ENCODE peak calls at places on chromosomes 3 and 15, in nine cellular contexts. Q, X, P, M, T, K, F, N and W are unnamed samples.

GRCh38 chr3:64291956-64292355 is 66.7 kb upstream of the PRICKLE2 start:
- DNase-seq in Q (peak), X (peak), P (no peak), M (no peak), T (no peak), K (no peak), F (no peak), N (peak), W (no peak)

GRCh38 chr3:184659797-184660301 is 52.0 kb downstream of the MAGEF1 start:
- DNase-seq in Q (no peak), X (no peak), P (peak), M (no peak), T (no peak), K (peak), F (no peak), N (peak), W (no peak)

GRCh38 chr3:161607056-161607455 is 110.4 kb downstream of the OTOL1 start:
- DNase-seq in Q (no peak), X (no peak), P (no peak), M (no peak), T (no peak), K (no peak), F (no peak), N (peak), W (no peak)

GRCh38 chr3:133572158-133573053 is 1.1 kb upstream of the CDV3 start:
- DNase-seq in Q (no peak), X (no peak), P (no peak), M (no peak), T (no peak), K (no peak), F (no peak), N (peak), W (no peak)

GRCh38 chr3:143124683-143125520 is 5.3 kb downstream of the CHST2 start:
- DNase-seq in Q (no peak), X (no peak), P (no peak), M (no peak), T (no peak), K (no peak), F (no peak), N (peak), W (no peak)

GRCh38 chr3:177934001-177934891 is 602.0 kb upstream of the KCNMB2 start:
- DNase-seq in Q (peak), X (peak), P (no peak), M (no peak), T (no peak), K (peak), F (no peak), N (peak), W (no peak)

GRCh38 chr3:139130390-139131140 is 85.9 kb upstream of the PRR23C start:
- DNase-seq in Q (no peak), X (no peak), P (no peak), M (no peak), T (no peak), K (no peak), F (no peak), N (no peak), W (no peak)

GRCh38 chr3:28674212-28674611 is 325.6 kb upstream of the AZI2 start:
- DNase-seq in Q (no peak), X (no peak), P (no peak), M (no peak), T (no peak), K (no peak), F (no peak), N (no peak), W (no peak)

GRCh38 chr3:123027292-123028232 is at the start of gene SEMA5B:
- DNase-seq in Q (no peak), X (no peak), P (peak), M (peak), T (no peak), K (peak), F (peak), N (peak), W (no peak)

GRCh38 chr15:77753238-77753873 is 120.6 kb upstream of the LINGO1 start:
- DNase-seq in Q (peak), X (no peak), P (peak), M (no peak), T (peak), K (no peak), F (no peak), N (peak), W (no peak)

GRCh38 chr15:66803749-66804148 is 101.7 kb downstream of the SMAD6 start:
- DNase-seq in Q (no peak), X (no peak), P (no peak), M (no peak), T (no peak), K (no peak), F (no peak), N (no peak), W (no peak)

GRCh38 chr3:55189359-55189801 is 261.5 kb upstream of the LRTM1 start:
- DNase-seq in Q (peak), X (no peak), P (no peak), M (no peak), T (no peak), K (no peak), F (no peak), N (peak), W (no peak)

GRCh38 chr3:79954756-79955155 is 187.0 kb upstream of the ROBO1 start:
- DNase-seq in Q (no peak), X (no peak), P (no peak), M (no peak), T (no peak), K (no peak), F (no peak), N (no peak), W (no peak)

GRCh38 chr3:70832035-70832795 is 519.8 kb upstream of the MDFIC2 start:
- DNase-seq in Q (peak), X (no peak), P (no peak), M (no peak), T (no peak), K (no peak), F (no peak), N (peak), W (no peak)

GRCh38 chr15:60575995-60576394 is 97.1 kb upstream of the ICE2 start:
- DNase-seq in Q (peak), X (no peak), P (no peak), M (no peak), T (peak), K (no peak), F (no peak), N (peak), W (no peak)

GRCh38 chr3:194989251-194989650 is 281.7 kb downstream of the XXYLT1 start:
- DNase-seq in Q (no peak), X (no peak), P (no peak), M (no peak), T (no peak), K (no peak), F (no peak), N (no peak), W (peak)

GRCh38 chr3:184234224-184234623 is 4.8 kb downstream of the VWA5B2 start:
- DNase-seq in Q (peak), X (no peak), P (no peak), M (peak), T (peak), K (peak), F (peak), N (peak), W (no peak)

GRCh38 chr3:52082951-52083350 is 26.6 kb upstream of the DUSP7 start:
- DNase-seq in Q (no peak), X (no peak), P (no peak), M (no peak), T (no peak), K (peak), F (no peak), N (no peak), W (no peak)

GRCh38 chr15:93982226-93982641 is 249.1 kb upstream of the MCTP2 start:
- DNase-seq in Q (no peak), X (peak), P (no peak), M (no peak), T (no peak), K (peak), F (no peak), N (peak), W (no peak)

GRCh38 chr3:141647562-141647915 is 90.6 kb upstream of the RNF7 start:
- DNase-seq in Q (no peak), X (no peak), P (no peak), M (no peak), T (no peak), K (no peak), F (no peak), N (no peak), W (no peak)

GRCh38 chr15:49035825-49036224 is 10.4 kb downstream of the SECISBP2L start:
- DNase-seq in Q (no peak), X (no peak), P (no peak), M (no peak), T (no peak), K (no peak), F (no peak), N (no peak), W (no peak)

GRCh38 chr15:36608166-36608565 is 28.7 kb downstream of the CDIN1 start:
- DNase-seq in Q (no peak), X (no peak), P (no peak), M (no peak), T (no peak), K (no peak), F (no peak), N (no peak), W (no peak)

GRCh38 chr3:60758169-60758568 is 493.1 kb downstream of the FHIT start:
- DNase-seq in Q (no peak), X (no peak), P (no peak), M (no peak), T (no peak), K (no peak), F (no peak), N (no peak), W (no peak)

GRCh38 chr15:97691799-97692198 is 268.7 kb upstream of the ARRDC4 start:
- DNase-seq in Q (no peak), X (no peak), P (no peak), M (no peak), T (peak), K (no peak), F (no peak), N (no peak), W (no peak)

GRCh38 chr3:58668247-58668646 is 1.7 kb upstream of the FAM3D start:
- DNase-seq in Q (no peak), X (no peak), P (no peak), M (peak), T (no peak), K (no peak), F (no peak), N (no peak), W (no peak)

GRCh38 chr3:183008799-183009198 is 28.5 kb upstream of the DCUN1D1 start:
- DNase-seq in Q (no peak), X (no peak), P (no peak), M (no peak), T (no peak), K (no peak), F (no peak), N (no peak), W (no peak)

GRCh38 chr3:46027736-46028397 is 584 bp upstream of the XCR1 start:
- DNase-seq in Q (no peak), X (no peak), P (no peak), M (no peak), T (no peak), K (no peak), F (no peak), N (peak), W (peak)

GRCh38 chr3:1774597-1774996 is 324.1 kb upstream of the CNTN4 start:
- DNase-seq in Q (no peak), X (no peak), P (no peak), M (no peak), T (no peak), K (no peak), F (no peak), N (no peak), W (no peak)

DNA sequence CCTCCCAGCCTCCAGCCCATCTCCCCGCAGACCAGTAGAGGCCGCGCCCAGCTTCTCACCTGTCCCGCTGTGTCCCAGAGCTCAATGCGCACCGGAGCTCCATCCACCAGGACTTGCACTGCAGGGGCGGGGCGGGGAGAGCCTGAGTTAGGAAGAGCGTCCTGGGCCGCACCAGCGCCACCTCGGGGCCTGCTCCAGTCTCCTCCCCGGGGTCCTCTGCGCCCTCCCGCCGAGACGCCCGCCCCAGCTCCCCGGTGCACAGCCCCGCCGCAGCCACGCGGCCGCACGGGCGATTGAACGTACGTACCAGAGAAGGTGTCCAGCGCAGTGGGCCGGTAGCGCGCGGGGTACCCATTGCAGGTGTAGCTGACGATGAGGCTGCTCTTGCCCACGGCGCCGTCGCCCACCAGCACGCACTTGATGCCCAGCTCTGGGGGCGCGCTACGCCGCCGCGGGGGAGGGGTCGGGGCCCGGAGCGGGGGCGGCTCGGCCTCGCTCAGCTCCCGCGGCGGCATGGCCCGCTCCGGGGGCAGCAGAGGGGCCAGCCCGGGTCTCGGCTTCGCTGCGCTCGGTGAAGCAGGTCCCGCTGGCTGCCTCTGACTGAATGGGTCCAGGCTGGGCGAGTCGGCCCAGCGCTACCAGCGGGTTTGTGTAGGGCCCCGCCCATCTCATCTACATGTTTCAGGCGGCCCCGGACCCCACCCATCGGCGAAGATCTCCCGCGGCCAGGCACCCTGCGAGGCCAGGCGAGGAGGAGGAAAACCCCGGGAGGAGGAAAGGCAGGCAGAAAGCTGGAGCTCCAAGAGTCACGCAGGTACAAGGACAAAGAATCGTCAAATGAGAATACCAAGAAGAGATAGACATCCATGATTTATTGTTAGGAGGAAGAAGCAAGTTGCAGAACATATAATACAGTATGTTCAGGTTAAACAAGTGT is at the start of gene RHOV:
- DNase-seq in Q (no peak), X (peak), P (peak), M (peak), T (peak), K (peak), F (peak), N (peak), W (no peak)
- TF ChIP-seq CTCF in Q (peak), X (no peak), P (no peak), M (peak), T (no peak), K (peak), F (peak), N (no peak), W (peak)

DNA sequence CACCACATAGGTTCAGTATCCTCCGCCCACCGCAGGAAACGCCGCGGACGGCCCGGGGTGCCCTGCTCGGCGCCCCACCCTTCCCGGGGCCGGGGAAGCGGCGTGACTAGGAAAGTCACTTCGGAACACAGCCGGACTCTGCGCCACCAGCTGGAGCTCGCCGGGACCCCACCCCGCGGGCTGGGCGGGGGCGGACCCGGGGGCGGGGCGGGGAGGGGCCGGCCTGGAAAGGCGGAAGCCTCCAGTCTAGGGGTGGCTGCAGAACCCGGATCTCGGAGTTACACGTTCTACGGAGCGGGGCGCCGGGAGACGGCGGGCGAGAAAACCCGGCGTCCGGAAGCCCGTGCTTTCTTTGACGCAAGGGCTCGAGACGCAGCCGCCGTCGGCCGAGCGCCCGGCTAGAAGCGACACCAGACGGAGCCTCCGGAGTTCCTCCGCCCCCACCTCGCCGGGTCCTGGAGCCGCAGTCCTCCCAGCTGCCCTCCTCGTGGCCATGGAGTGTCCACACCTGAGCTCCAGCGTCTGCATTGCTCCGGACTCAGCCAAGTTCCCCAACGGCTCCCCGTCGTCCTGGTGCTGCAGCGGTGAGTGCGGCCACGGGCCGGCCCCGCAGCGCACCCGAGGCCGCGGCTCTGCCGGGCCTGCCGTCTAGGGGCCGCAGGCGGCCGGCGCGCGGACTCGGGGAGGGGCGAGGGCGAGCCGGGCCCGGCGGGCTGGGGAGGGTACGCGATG is at the start of gene USP3:
- DNase-seq in Q (peak), X (peak), P (peak), M (peak), T (peak), K (peak), F (peak), N (peak), W (peak)
- TF ChIP-seq CTCF in Q (peak), X (no peak), P (no peak), M (peak), T (peak), K (peak), F (peak), N (peak), W (peak)

GRCh38 chr3:189169728-189170127 is 2.0 kb upstream of the TPRG1 start:
- DNase-seq in Q (no peak), X (no peak), P (peak), M (no peak), T (no peak), K (no peak), F (no peak), N (no peak), W (no peak)
- TF ChIP-seq CTCF in Q (peak), X (no peak), P (peak), M (no peak), T (no peak), K (no peak), F (no peak), N (peak), W (no peak)

DNA sequence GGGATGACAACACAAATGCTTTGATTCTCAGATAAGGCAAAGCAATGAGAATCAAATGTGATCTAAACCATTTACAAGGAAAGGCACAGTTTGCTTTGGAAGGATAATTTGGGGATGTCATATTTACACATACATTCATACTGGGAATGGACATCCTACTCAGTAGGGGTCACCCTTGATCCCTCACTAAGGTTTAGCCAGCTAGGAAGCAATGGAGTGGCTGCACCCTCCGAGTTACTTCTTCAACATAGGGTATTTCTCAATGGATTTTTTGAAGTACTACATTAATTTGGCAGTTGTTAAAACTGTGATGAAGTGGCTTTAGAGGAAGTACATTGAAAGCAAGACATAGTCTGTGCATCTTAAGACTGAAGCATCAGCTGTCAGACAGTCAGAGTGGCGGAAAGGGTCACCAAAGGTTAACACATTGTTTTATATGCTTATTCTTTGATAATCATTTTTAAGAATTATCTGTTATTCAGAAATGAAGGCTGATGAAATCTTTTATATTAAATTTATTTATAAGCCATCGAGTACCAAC is 22.0 kb upstream of the SSR3 start:
- DNase-seq in Q (no peak), X (no peak), P (no peak), M (no peak), T (no peak), K (no peak), F (no peak), N (peak), W (no peak)
- TF ChIP-seq CTCF in Q (peak), X (no peak), P (no peak), M (no peak), T (no peak), K (peak), F (no peak), N (no peak), W (no peak)